ENCODE peak calls at places on chromosomes 2 and 18, in six cellular contexts. I, Q, P, Y, K and C are unnamed samples.

GRCh38 chr2:240523451-240524281 is 34.1 kb downstream of the ANKMY1 start:
- DNase-seq in Q (no peak), I (no peak), Y (no peak), K (no peak), P (peak), C (no peak)

GRCh38 chr2:42878581-42878980 is 86.2 kb upstream of the HAAO start:
- DNase-seq in Q (no peak), P (no peak), K (no peak), Y (peak), I (no peak), C (no peak)

GRCh38 chr2:138023976-138024375 is 59.7 kb downstream of the HNMT start:
- DNase-seq in Q (no peak), K (no peak), I (no peak), P (no peak), Y (no peak), C (no peak)

GRCh38 chr2:161063074-161063945 is 96.9 kb upstream of the TANK start:
- DNase-seq in Q (peak), P (peak), K (peak), Y (peak), I (peak), C (peak)

GRCh38 chr2:20476481-20476880 is 29.6 kb downstream of the RHOB start:
- DNase-seq in K (no peak), I (no peak), P (no peak), Y (no peak), Q (no peak), C (no peak)

GRCh38 chr2:16739778-16740581 is 74.3 kb upstream of the CYRIA start:
- DNase-seq in K (no peak), Q (no peak), Y (peak), P (no peak), I (no peak), C (no peak)

GRCh38 chr18:64982414-64983096 is 768.3 kb upstream of the CDH7 start:
- DNase-seq in Y (no peak), I (no peak), K (no peak), Q (peak), P (no peak), C (no peak)

GRCh38 chr2:236922061-236922460 is 163.6 kb upstream of the COPS8 start:
- DNase-seq in I (no peak), Q (no peak), P (no peak), Y (no peak), K (no peak), C (no peak)

GRCh38 chr2:158512323-158512722 is 55.6 kb downstream of the PKP4 start:
- DNase-seq in Q (peak), K (no peak), P (no peak), I (no peak), Y (no peak), C (no peak)

GRCh38 chr2:235614176-235614860 is 120.5 kb downstream of the AGAP1 start:
- DNase-seq in Q (peak), K (no peak), I (no peak), P (peak), Y (no peak), C (no peak)